ENCODE peak calls at places on chromosomes 4 and X, in ten cellular contexts. G is astrocyte, A is WTC11, F is endodermal cell, Z is suprapubic skin, X is tibial artery, Q is foreskin keratinocyte, P is uterus, E is AG04450, V is PC-9. R is an unnamed sample.

GRCh38 chrX:21735753-21736127 is 22.2 kb downstream of the SMPX start:
- DNase-seq in X (no peak), Q (no peak), A (no peak), E (no peak), F (no peak), V (no peak), P (no peak), Z (no peak), G (peak; percentile 61), R (no peak)

GRCh38 chrX:27599928-27600327 is 9.8 kb downstream of the DCAF8L2 start:
- DNase-seq in Q (peak; percentile 17), G (peak; percentile 34), X (no peak), Z (no peak), P (no peak), A (no peak), E (no peak), F (no peak), V (no peak), R (no peak)

GRCh38 chr4:8916251-8916913 is 44.7 kb upstream of the HMX1 start:
- DNase-seq in F (peak; percentile 56), Q (no peak), A (no peak), Z (no peak), E (no peak), P (no peak), G (no peak), V (no peak), X (peak; percentile 40), R (peak; percentile 12)

GRCh38 chr4:75985116-75985515 is 5.6 kb downstream of the SDAD1 start:
- DNase-seq in A (no peak), Q (peak; percentile 80), P (no peak), G (peak; percentile 89), E (peak; percentile 72), Z (no peak), V (no peak), X (no peak), F (no peak), R (no peak)

GRCh38 chr4:167290684-167291083 is 56.4 kb upstream of the SPOCK3 start:
- DNase-seq in P (no peak), G (peak; percentile 10), A (no peak), E (no peak), Z (no peak), V (no peak), F (no peak), Q (no peak), X (no peak), R (no peak)

GRCh38 chr4:35516102-35516501 is 728.2 kb downstream of the ARAP2 start:
- DNase-seq in Z (no peak), G (no peak), E (no peak), V (no peak), X (no peak), F (no peak), P (no peak), Q (peak; percentile 28), A (no peak), R (no peak)

GRCh38 chr4:23061431-23061830 is 368.7 kb downstream of the GBA3 start:
- DNase-seq in A (no peak), G (no peak), Z (no peak), P (no peak), E (no peak), V (no peak), X (no peak), F (no peak), Q (no peak), R (no peak)

GRCh38 chr4:5654791-5655190 is 53.6 kb downstream of the EVC2 start:
- DNase-seq in P (no peak), G (no peak), Z (no peak), X (no peak), E (no peak), F (no peak), Q (no peak), V (no peak), A (no peak), R (no peak)

GRCh38 chr4:55180980-55181379 is 55.6 kb upstream of the KDR start:
- DNase-seq in P (no peak), G (peak; percentile 38), X (no peak), Q (no peak), Z (no peak), E (no peak), F (no peak), V (no peak), A (no peak), R (no peak)

DNA sequence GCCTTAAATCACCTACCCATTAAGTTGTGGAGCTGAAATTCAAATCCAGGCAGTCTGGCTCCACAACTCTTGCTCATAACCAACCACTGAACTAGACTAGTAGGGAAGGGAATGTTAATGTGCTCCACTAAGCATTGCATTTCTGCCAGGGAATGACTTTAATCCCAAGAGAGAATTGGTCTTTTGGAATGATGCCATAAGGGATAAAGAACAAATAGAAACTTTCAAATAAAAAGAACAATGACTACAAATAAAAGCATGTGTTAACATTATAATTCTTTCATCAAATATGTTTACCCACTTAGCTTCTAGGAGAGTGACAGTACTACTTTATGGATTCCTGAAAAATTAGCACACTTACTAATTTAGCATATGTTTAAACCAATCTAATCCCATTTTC is 905.9 kb downstream of the CENPC start:
- DNase-seq in V (no peak), E (no peak), P (no peak), Q (no peak), F (no peak), G (peak; percentile 23), X (no peak), A (no peak), Z (no peak), R (no peak)
- TF ChIP-seq CTCF in V (no peak), E (no peak), P (no peak), Q (no peak), F (no peak), G (no peak), X (no peak), A (no peak), Z (no peak), R (no peak)

DNA sequence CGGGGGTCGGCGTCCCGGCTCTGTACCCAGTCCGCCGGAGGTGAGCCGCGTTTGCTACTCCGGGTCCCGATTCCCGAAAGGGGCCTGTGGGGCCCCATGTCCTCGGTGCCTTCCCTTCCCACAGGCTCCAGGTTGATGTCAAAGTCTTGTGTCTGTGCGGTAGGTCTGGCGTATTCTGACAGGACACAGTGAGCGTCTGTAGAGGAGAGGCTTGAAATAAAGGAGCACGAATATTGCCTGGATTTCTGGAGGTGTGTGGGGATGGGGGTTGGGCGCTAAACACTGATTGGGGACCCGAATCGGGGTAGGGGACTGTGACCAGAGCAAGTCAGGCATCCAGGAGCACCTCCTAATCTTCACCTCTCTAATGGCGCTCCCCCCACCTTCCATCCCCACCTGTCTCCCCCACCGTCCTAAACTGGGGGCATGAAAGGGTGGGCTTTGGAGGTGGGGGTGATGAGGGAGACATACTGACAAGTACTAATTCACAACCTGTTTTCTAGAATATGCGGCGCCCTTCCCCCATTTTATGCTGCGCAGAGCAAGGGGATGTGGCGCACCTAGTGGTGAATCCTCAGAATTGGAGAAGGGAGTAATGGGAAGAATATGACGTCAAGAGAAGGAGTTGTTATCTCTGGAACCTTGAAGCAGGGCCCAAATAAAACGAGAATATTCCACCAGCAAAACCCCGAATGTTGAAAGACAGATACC is 874 bp downstream of the GPRASP2 start:
- DNase-seq in Q (no peak), P (peak; percentile 68), E (no peak), V (peak; percentile 31), G (peak; percentile 36), A (peak; percentile 35), Z (peak; percentile 60), F (peak; percentile 74), X (peak; percentile 72), R (no peak)
- TF ChIP-seq CTCF in Q (peak; percentile 71), P (peak; percentile 73), E (peak; percentile 73), V (peak; percentile 69), G (peak; percentile 61), A (peak; percentile 13), Z (peak; percentile 56), F (peak; percentile 79), X (peak; percentile 43), R (no peak)

GRCh38 chrX:135973025-135973547 is 702 bp downstream of the MMGT1 start:
- DNase-seq in X (no peak), P (no peak), V (peak; percentile 16), E (no peak), F (no peak), A (no peak), G (no peak), Q (no peak), Z (no peak), R (no peak)
- TF ChIP-seq CTCF in X (no peak), P (no peak), V (peak; percentile 26), E (peak; percentile 3), F (no peak), A (no peak), G (no peak), Q (peak; percentile 17), Z (no peak), R (no peak)

GRCh38 chr4:113090954-113091353 is 41.5 kb downstream of the ANK2 start:
- DNase-seq in Q (no peak), F (no peak), E (no peak), Z (no peak), P (no peak), G (no peak), X (no peak), V (no peak), A (no peak), R (no peak)

GRCh38 chr4:113094327-113094726 is 44.9 kb downstream of the ANK2 start:
- DNase-seq in F (no peak), P (no peak), V (no peak), G (no peak), A (no peak), Z (no peak), E (no peak), X (no peak), Q (no peak), R (no peak)

GRCh38 chr4:113094802-113095201 is 45.3 kb downstream of the ANK2 start:
- DNase-seq in F (no peak), E (no peak), G (peak; percentile 9), A (no peak), V (no peak), Z (no peak), Q (no peak), P (no peak), X (no peak), R (no peak)
- TF ChIP-seq CTCF in F (peak; percentile 92), E (peak; percentile 55), G (peak; percentile 77), A (peak; percentile 58), V (peak; percentile 77), Z (peak; percentile 44), Q (peak; percentile 69), P (peak; percentile 24), X (peak; percentile 25), R (no peak)

DNA sequence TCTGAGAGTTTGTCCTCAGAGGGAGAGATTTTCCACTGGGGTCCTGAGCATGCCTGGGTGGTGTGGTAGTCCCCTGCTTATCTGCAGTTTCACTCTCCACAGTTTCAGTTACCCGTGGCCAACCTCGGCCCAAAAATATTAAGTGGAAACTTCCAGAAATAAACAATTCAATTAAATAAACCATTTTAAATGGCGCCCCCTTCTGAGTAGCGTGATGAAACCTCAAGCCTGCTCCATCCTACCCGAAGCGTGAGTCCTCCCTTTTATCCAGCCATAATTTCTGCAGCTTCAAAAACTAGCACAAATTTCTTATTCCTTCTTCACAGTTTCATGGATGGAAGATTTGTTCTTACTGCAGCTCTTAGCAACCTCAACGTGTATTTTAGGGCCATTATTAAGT is 26.7 kb downstream of the PNMA6E start:
- DNase-seq in F (no peak), G (no peak), Z (no peak), X (no peak), Q (no peak), P (no peak), A (no peak), E (no peak), V (no peak), R (no peak)
- TF ChIP-seq CTCF in F (peak; percentile 43), G (no peak), Z (no peak), X (no peak), Q (peak; percentile 12), P (no peak), A (no peak), E (no peak), V (no peak), R (no peak)

R was measured in natural killer cell.